ENCODE peak calls at places on chromosomes 11 and 22, in nine cellular contexts. One of them, this sample, is unnamed.

GRCh38 chr11:100890779-100891178 is 203.7 kb downstream of the ARHGAP42 start:
- DNase-seq in trophoblast cell: no peak
- DNase-seq in tibial artery: no peak
- DNase-seq in fibroblast of lung: peak
- DNase-seq in breast epithelium: no peak
- DNase-seq in cardiac fibroblast: peak
- DNase-seq in choroid plexus epithelial cell: peak
- DNase-seq in GM23248: peak
- DNase-seq in dorsolateral prefrontal cortex: no peak
- DNase-seq in this sample: peak

GRCh38 chr11:125939081-125939521 is 6.7 kb upstream of the VSIG10L2 start:
- DNase-seq in trophoblast cell: no peak
- DNase-seq in tibial artery: peak
- DNase-seq in fibroblast of lung: no peak
- DNase-seq in breast epithelium: no peak
- DNase-seq in cardiac fibroblast: peak
- DNase-seq in choroid plexus epithelial cell: no peak
- DNase-seq in GM23248: peak
- DNase-seq in dorsolateral prefrontal cortex: no peak
- DNase-seq in this sample: no peak

GRCh38 chr22:19888131-19888746 is 33.6 kb upstream of the GNB1L start:
- DNase-seq in trophoblast cell: no peak
- DNase-seq in tibial artery: no peak
- DNase-seq in fibroblast of lung: no peak
- DNase-seq in breast epithelium: no peak
- DNase-seq in cardiac fibroblast: no peak
- DNase-seq in choroid plexus epithelial cell: no peak
- DNase-seq in GM23248: no peak
- DNase-seq in dorsolateral prefrontal cortex: no peak
- DNase-seq in this sample: no peak

GRCh38 chr11:46930089-46930488 is 6.5 kb upstream of the CSTPP1 start:
- DNase-seq in trophoblast cell: no peak
- DNase-seq in tibial artery: no peak
- DNase-seq in fibroblast of lung: peak
- DNase-seq in breast epithelium: no peak
- DNase-seq in cardiac fibroblast: peak
- DNase-seq in choroid plexus epithelial cell: peak
- DNase-seq in GM23248: peak
- DNase-seq in dorsolateral prefrontal cortex: no peak
- DNase-seq in this sample: peak

GRCh38 chr11:124415356-124415923 is 9.2 kb downstream of the OR8B4 start:
- DNase-seq in trophoblast cell: no peak
- DNase-seq in tibial artery: no peak
- DNase-seq in fibroblast of lung: peak
- DNase-seq in breast epithelium: no peak
- DNase-seq in cardiac fibroblast: peak
- DNase-seq in choroid plexus epithelial cell: peak
- DNase-seq in GM23248: peak
- DNase-seq in dorsolateral prefrontal cortex: no peak
- DNase-seq in this sample: peak

GRCh38 chr11:66619080-66619554 is 2.7 kb downstream of the RBM14 start:
- DNase-seq in trophoblast cell: peak
- DNase-seq in tibial artery: no peak
- DNase-seq in fibroblast of lung: peak
- DNase-seq in breast epithelium: no peak
- DNase-seq in cardiac fibroblast: peak
- DNase-seq in choroid plexus epithelial cell: peak
- DNase-seq in GM23248: peak
- DNase-seq in dorsolateral prefrontal cortex: no peak
- DNase-seq in this sample: peak

GRCh38 chr11:45158210-45158644 is 11.8 kb downstream of the PRDM11 start:
- DNase-seq in trophoblast cell: no peak
- DNase-seq in tibial artery: peak
- DNase-seq in fibroblast of lung: no peak
- DNase-seq in breast epithelium: peak
- DNase-seq in cardiac fibroblast: peak
- DNase-seq in choroid plexus epithelial cell: peak
- DNase-seq in GM23248: no peak
- DNase-seq in dorsolateral prefrontal cortex: no peak
- DNase-seq in this sample: peak

GRCh38 chr22:19831016-19831415 is 23.7 kb downstream of the GNB1L start:
- DNase-seq in trophoblast cell: no peak
- DNase-seq in tibial artery: no peak
- DNase-seq in fibroblast of lung: no peak
- DNase-seq in breast epithelium: no peak
- DNase-seq in cardiac fibroblast: no peak
- DNase-seq in choroid plexus epithelial cell: no peak
- DNase-seq in GM23248: no peak
- DNase-seq in dorsolateral prefrontal cortex: no peak
- DNase-seq in this sample: no peak

GRCh38 chr11:35160902-35161585 is 22.1 kb downstream of the CD44 start:
- DNase-seq in trophoblast cell: no peak
- DNase-seq in tibial artery: no peak
- DNase-seq in fibroblast of lung: no peak
- DNase-seq in breast epithelium: no peak
- DNase-seq in cardiac fibroblast: peak
- DNase-seq in choroid plexus epithelial cell: no peak
- DNase-seq in GM23248: no peak
- DNase-seq in dorsolateral prefrontal cortex: no peak
- DNase-seq in this sample: peak

GRCh38 chr11:76735218-76735480 is 48.0 kb upstream of the TSKU start:
- DNase-seq in trophoblast cell: no peak
- DNase-seq in tibial artery: no peak
- DNase-seq in fibroblast of lung: no peak
- DNase-seq in breast epithelium: no peak
- DNase-seq in cardiac fibroblast: no peak
- DNase-seq in choroid plexus epithelial cell: peak
- DNase-seq in GM23248: no peak
- DNase-seq in dorsolateral prefrontal cortex: no peak
- DNase-seq in this sample: peak

GRCh38 chr11:70747285-70747684 is 349.0 kb downstream of the CTTN start:
- DNase-seq in trophoblast cell: peak
- DNase-seq in tibial artery: no peak
- DNase-seq in fibroblast of lung: no peak
- DNase-seq in breast epithelium: no peak
- DNase-seq in cardiac fibroblast: no peak
- DNase-seq in choroid plexus epithelial cell: no peak
- DNase-seq in GM23248: peak
- DNase-seq in dorsolateral prefrontal cortex: peak
- DNase-seq in this sample: no peak

GRCh38 chr11:122559734-122560382 is 95.7 kb upstream of the UBASH3B start:
- DNase-seq in trophoblast cell: no peak
- DNase-seq in tibial artery: no peak
- DNase-seq in fibroblast of lung: no peak
- DNase-seq in breast epithelium: no peak
- DNase-seq in cardiac fibroblast: no peak
- DNase-seq in choroid plexus epithelial cell: no peak
- DNase-seq in GM23248: no peak
- DNase-seq in dorsolateral prefrontal cortex: no peak
- DNase-seq in this sample: no peak

GRCh38 chr11:91296628-91297027 is 928.0 kb upstream of the FAT3 start:
- DNase-seq in trophoblast cell: no peak
- DNase-seq in tibial artery: no peak
- DNase-seq in fibroblast of lung: no peak
- DNase-seq in breast epithelium: no peak
- DNase-seq in cardiac fibroblast: no peak
- DNase-seq in choroid plexus epithelial cell: peak
- DNase-seq in GM23248: no peak
- DNase-seq in dorsolateral prefrontal cortex: no peak
- DNase-seq in this sample: no peak

GRCh38 chr22:31586137-31586920 is 75.7 kb downstream of the PISD start:
- DNase-seq in trophoblast cell: peak
- DNase-seq in tibial artery: no peak
- DNase-seq in fibroblast of lung: peak
- DNase-seq in breast epithelium: no peak
- DNase-seq in cardiac fibroblast: peak
- DNase-seq in choroid plexus epithelial cell: peak
- DNase-seq in GM23248: peak
- DNase-seq in dorsolateral prefrontal cortex: no peak
- DNase-seq in this sample: peak

GRCh38 chr11:79205786-79206185 is 235.0 kb downstream of the TENM4 start:
- DNase-seq in trophoblast cell: no peak
- DNase-seq in tibial artery: no peak
- DNase-seq in fibroblast of lung: no peak
- DNase-seq in breast epithelium: no peak
- DNase-seq in cardiac fibroblast: no peak
- DNase-seq in choroid plexus epithelial cell: no peak
- DNase-seq in GM23248: no peak
- DNase-seq in dorsolateral prefrontal cortex: no peak
- DNase-seq in this sample: no peak

GRCh38 chr11:13415201-13415600 is 47.8 kb downstream of the BTBD10 start:
- DNase-seq in trophoblast cell: peak
- DNase-seq in tibial artery: no peak
- DNase-seq in fibroblast of lung: no peak
- DNase-seq in breast epithelium: no peak
- DNase-seq in cardiac fibroblast: no peak
- DNase-seq in choroid plexus epithelial cell: no peak
- DNase-seq in GM23248: no peak
- DNase-seq in dorsolateral prefrontal cortex: no peak
- DNase-seq in this sample: no peak

GRCh38 chr11:102799656-102800339 is 1.8 kb upstream of the MMP1 start:
- DNase-seq in trophoblast cell: no peak
- DNase-seq in tibial artery: no peak
- DNase-seq in fibroblast of lung: no peak
- DNase-seq in breast epithelium: no peak
- DNase-seq in cardiac fibroblast: no peak
- DNase-seq in choroid plexus epithelial cell: peak
- DNase-seq in GM23248: peak
- DNase-seq in dorsolateral prefrontal cortex: no peak
- DNase-seq in this sample: no peak

DNA sequence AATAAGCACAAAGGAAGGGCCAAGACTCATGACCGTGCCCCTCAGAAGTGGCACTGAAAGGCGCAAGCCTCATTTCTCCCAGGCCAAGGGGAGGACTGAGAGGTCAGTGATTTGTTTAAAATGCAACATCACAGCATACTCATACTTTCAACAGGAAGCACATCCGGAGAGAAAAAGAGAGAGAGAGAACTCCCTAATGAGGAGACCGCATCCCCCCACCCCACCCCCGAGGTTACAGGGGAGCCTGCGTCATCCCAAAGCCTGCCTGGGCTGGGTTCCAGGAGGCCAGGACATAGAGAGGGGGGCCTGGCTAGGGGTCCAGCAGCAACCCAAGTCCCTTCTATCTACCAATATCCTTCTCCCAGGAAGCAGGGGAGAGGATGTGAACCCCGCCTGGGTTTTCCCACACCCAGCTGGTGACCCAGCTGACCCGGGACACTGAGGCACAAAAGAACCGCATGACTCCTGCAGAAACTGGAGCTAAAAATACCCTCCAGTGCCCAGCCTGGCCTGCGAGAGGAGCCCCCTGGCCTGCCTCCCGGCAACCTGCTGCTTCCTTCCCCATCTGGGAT is 3.8 kb downstream of the CSNK1E start:
- DNase-seq in trophoblast cell: no peak
- DNase-seq in tibial artery: peak
- DNase-seq in fibroblast of lung: peak
- DNase-seq in breast epithelium: no peak
- DNase-seq in cardiac fibroblast: peak
- DNase-seq in choroid plexus epithelial cell: peak
- DNase-seq in GM23248: peak
- DNase-seq in dorsolateral prefrontal cortex: no peak
- DNase-seq in this sample: peak
- H3K4me3 ChIP-seq in trophoblast cell: no peak
- H3K4me3 ChIP-seq in tibial artery: peak
- H3K4me3 ChIP-seq in fibroblast of lung: peak
- H3K4me3 ChIP-seq in breast epithelium: peak
- H3K4me3 ChIP-seq in cardiac fibroblast: peak
- H3K4me3 ChIP-seq in choroid plexus epithelial cell: peak
- H3K4me3 ChIP-seq in GM23248: peak
- H3K4me3 ChIP-seq in dorsolateral prefrontal cortex: peak
- H3K4me3 ChIP-seq in this sample: peak

DNA sequence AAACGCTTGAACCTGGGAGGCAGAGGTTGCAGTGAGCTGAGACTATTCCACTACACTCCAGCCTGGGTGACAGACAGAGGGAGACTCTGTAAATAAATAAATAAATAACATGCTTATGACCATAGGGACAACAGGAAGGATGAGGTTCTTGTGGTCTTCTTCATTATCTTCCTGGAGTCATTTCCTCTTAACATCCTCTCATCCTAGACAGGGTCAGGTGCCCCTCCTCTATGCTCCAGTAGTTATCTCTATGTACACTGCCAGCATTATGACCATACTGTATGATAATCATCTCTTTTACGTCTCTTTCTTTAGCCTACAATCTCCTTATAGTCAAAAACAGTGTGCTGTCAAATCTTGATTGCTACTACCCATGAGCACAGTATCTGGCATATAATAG is 17.7 kb downstream of the RAB30 start:
- DNase-seq in trophoblast cell: no peak
- DNase-seq in tibial artery: no peak
- DNase-seq in fibroblast of lung: no peak
- DNase-seq in breast epithelium: no peak
- DNase-seq in cardiac fibroblast: no peak
- DNase-seq in choroid plexus epithelial cell: no peak
- DNase-seq in GM23248: no peak
- DNase-seq in dorsolateral prefrontal cortex: no peak
- DNase-seq in this sample: no peak
- H3K4me3 ChIP-seq in trophoblast cell: no peak
- H3K4me3 ChIP-seq in tibial artery: no peak
- H3K4me3 ChIP-seq in fibroblast of lung: no peak
- H3K4me3 ChIP-seq in breast epithelium: no peak
- H3K4me3 ChIP-seq in cardiac fibroblast: no peak
- H3K4me3 ChIP-seq in choroid plexus epithelial cell: no peak
- H3K4me3 ChIP-seq in GM23248: no peak
- H3K4me3 ChIP-seq in dorsolateral prefrontal cortex: no peak
- H3K4me3 ChIP-seq in this sample: no peak

GRCh38 chr11:83069441-83070043 is 2.2 kb downstream of the RAB30 start:
- DNase-seq in trophoblast cell: no peak
- DNase-seq in tibial artery: no peak
- DNase-seq in fibroblast of lung: no peak
- DNase-seq in breast epithelium: no peak
- DNase-seq in cardiac fibroblast: no peak
- DNase-seq in choroid plexus epithelial cell: peak
- DNase-seq in GM23248: peak
- DNase-seq in dorsolateral prefrontal cortex: no peak
- DNase-seq in this sample: peak
- H3K4me3 ChIP-seq in trophoblast cell: no peak
- H3K4me3 ChIP-seq in tibial artery: peak
- H3K4me3 ChIP-seq in fibroblast of lung: peak
- H3K4me3 ChIP-seq in breast epithelium: peak
- H3K4me3 ChIP-seq in cardiac fibroblast: peak
- H3K4me3 ChIP-seq in choroid plexus epithelial cell: no peak
- H3K4me3 ChIP-seq in GM23248: peak
- H3K4me3 ChIP-seq in dorsolateral prefrontal cortex: peak
- H3K4me3 ChIP-seq in this sample: peak

DNA sequence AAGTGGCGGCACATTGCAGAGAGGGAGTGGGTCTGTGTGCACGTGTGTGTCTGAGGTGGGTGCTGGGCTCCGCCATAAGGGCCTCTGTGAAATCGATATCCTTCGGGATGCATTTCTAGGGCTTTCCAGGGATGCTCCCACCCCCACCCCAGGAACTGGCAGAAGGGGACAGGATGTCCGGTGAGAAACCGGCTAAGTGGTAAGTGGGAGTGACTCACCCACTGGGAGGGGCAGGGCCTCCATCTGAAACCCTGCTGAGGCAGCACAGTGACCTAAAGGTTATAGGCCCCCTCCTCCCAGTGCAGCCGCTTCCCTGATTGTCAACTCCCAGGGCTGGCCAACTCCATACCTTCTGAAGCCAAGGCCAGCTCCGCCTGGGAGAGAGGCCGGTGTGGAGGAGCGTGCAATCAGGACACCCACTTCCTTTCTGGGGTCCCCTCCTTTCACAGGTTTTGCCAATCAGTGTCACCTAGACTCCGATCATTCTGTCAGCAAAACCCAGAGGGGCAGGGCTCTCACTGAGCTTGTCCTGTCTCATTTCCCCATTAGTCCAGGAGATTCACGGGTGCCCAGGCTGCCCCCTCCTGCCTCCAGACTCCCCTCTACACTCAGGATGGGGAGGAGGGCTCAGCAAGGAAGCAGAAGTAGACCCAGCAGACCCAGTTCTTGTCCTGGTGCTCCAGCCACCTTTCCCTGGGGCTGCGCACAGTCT is 44.5 kb downstream of the NECTIN1 start:
- DNase-seq in trophoblast cell: no peak
- DNase-seq in tibial artery: no peak
- DNase-seq in fibroblast of lung: peak
- DNase-seq in breast epithelium: no peak
- DNase-seq in cardiac fibroblast: peak
- DNase-seq in choroid plexus epithelial cell: peak
- DNase-seq in GM23248: peak
- DNase-seq in dorsolateral prefrontal cortex: no peak
- DNase-seq in this sample: peak
- H3K4me3 ChIP-seq in trophoblast cell: no peak
- H3K4me3 ChIP-seq in tibial artery: no peak
- H3K4me3 ChIP-seq in fibroblast of lung: no peak
- H3K4me3 ChIP-seq in breast epithelium: no peak
- H3K4me3 ChIP-seq in cardiac fibroblast: no peak
- H3K4me3 ChIP-seq in choroid plexus epithelial cell: no peak
- H3K4me3 ChIP-seq in GM23248: no peak
- H3K4me3 ChIP-seq in dorsolateral prefrontal cortex: no peak
- H3K4me3 ChIP-seq in this sample: no peak